ENCODE peak calls at places on chromosomes 2 and 18, in six cellular contexts. T, P, I, Z, H and O are unnamed samples.

GRCh38 chr2:77813614-77814013 is 291.4 kb upstream of the LRRTM4 start:
- DNase-seq in I (no peak), Z (no peak), H (no peak), P (no peak), T (no peak), O (no peak)

GRCh38 chr18:77071711-77072292 is 60.8 kb downstream of the MBP start:
- DNase-seq in Z (no peak), I (no peak), T (no peak), H (no peak), P (no peak), O (no peak)

GRCh38 chr2:10265328-10266132 is 37.2 kb upstream of the HPCAL1 start:
- DNase-seq in T (no peak), I (no peak), H (no peak), P (no peak), Z (no peak), O (no peak)

GRCh38 chr2:144377929-144378328 is 142.0 kb downstream of the ZEB2 start:
- DNase-seq in H (no peak), T (peak), P (no peak), I (peak), Z (no peak), O (no peak)

GRCh38 chr18:63741769-63742168 is 33.4 kb upstream of the SERPINB7 start:
- DNase-seq in Z (no peak), P (no peak), I (peak), H (no peak), T (peak), O (no peak)

GRCh38 chr2:235244497-235245215 is 249.2 kb upstream of the AGAP1 start:
- DNase-seq in T (peak), I (no peak), P (no peak), H (no peak), Z (no peak), O (no peak)

GRCh38 chr2:157433335-157433890 is 10.5 kb downstream of the CYTIP start:
- DNase-seq in T (no peak), H (no peak), I (no peak), P (no peak), Z (no peak), O (no peak)

GRCh38 chr2:120596990-120597594 is 138.6 kb upstream of the GLI2 start:
- DNase-seq in H (no peak), Z (no peak), P (peak), T (peak), I (no peak), O (no peak)

GRCh38 chr2:176614049-176614448 is 344.8 kb downstream of the MTX2 start:
- DNase-seq in I (peak), H (no peak), P (no peak), T (no peak), Z (no peak), O (no peak)

GRCh38 chr18:48324651-48325050 is 84.5 kb downstream of the ZBTB7C start:
- DNase-seq in I (no peak), Z (no peak), H (no peak), P (no peak), T (no peak), O (no peak)

GRCh38 chr2:19312949-19313348 is 45.5 kb downstream of the OSR1 start:
- DNase-seq in I (peak), P (no peak), T (peak), Z (no peak), H (no peak), O (no peak)

GRCh38 chr18:13159579-13159978 is 59.0 kb upstream of the LDLRAD4 start:
- DNase-seq in H (no peak), P (no peak), I (peak), Z (no peak), T (peak), O (no peak)

GRCh38 chr2:238435752-238436096 is 9.0 kb downstream of the ASB1 start:
- DNase-seq in P (no peak), I (no peak), H (no peak), Z (no peak), T (no peak), O (no peak)

GRCh38 chr2:69272803-69273471 is 114.1 kb downstream of the GFPT1 start:
- DNase-seq in I (no peak), H (no peak), Z (no peak), P (no peak), T (no peak), O (no peak)

GRCh38 chr2:28390857-28391563 is 1.6 kb upstream of the FOSL2 start:
- DNase-seq in H (no peak), P (peak), I (peak), Z (no peak), T (peak), O (no peak)

GRCh38 chr18:8890957-8891464 is 185.7 kb downstream of the MTCL1 start:
- DNase-seq in P (no peak), I (no peak), H (no peak), Z (no peak), T (peak), O (no peak)

GRCh38 chr2:106105151-106105922 is 88.8 kb downstream of the UXS1 start:
- DNase-seq in I (no peak), H (no peak), T (no peak), P (no peak), Z (no peak), O (no peak)

GRCh38 chr2:168169097-168169745 is 78.2 kb downstream of the STK39 start:
- DNase-seq in I (peak), Z (no peak), P (no peak), T (no peak), H (no peak), O (no peak)